ENCODE peak calls at places on chromosomes 13 and 19, in five cellular contexts. Z is CD4-positive, CD25-positive, alpha-beta regulatory T cell; F is CD8-positive, alpha-beta T cell; T is tibial artery; Q is cardiac muscle cell. D is an unnamed sample.

GRCh38 chr19:10083911-10084310 is 2.2 kb upstream of the SHFL start:
- DNase-seq in Z (no peak), F (no peak), T (no peak), Q (no peak), D (no peak)

GRCh38 chr19:31141301-31141700 is 207.9 kb downstream of the TSHZ3 start:
- DNase-seq in Z (no peak), F (no peak), T (no peak), Q (no peak), D (no peak)

GRCh38 chr19:10520652-10521318 is 3.5 kb upstream of the S1PR5 start:
- DNase-seq in Z (no peak), F (no peak), T (no peak), Q (no peak), D (no peak)

GRCh38 chr19:16263115-16263839 is 61.3 kb upstream of the KLF2 start:
- DNase-seq in Z (no peak), F (no peak), T (no peak), Q (no peak), D (no peak)

GRCh38 chr19:4130635-4131438 is 6.9 kb upstream of the MAP2K2 start:
- DNase-seq in Z (no peak), F (no peak), T (no peak), Q (peak; percentile 65), D (peak; percentile 99)

GRCh38 chr13:42892760-42893159 is 99.3 kb downstream of the EPSTI1 start:
- DNase-seq in Z (no peak), F (no peak), T (no peak), Q (peak; percentile 64), D (no peak)

GRCh38 chr13:70125693-70126092 is 17.4 kb upstream of the KLHL1 start:
- DNase-seq in Z (no peak), F (no peak), T (no peak), Q (no peak), D (no peak)

GRCh38 chr19:4597975-4598671 is 38.6 kb upstream of the SEMA6B start:
- DNase-seq in Z (peak; percentile 55), F (peak; percentile 60), T (no peak), Q (peak; percentile 53), D (peak; percentile 11)

GRCh38 chr13:99386911-99387788 is 80.0 kb upstream of the GPR183 start:
- DNase-seq in Z (peak; percentile 80), F (peak; percentile 87), T (no peak), Q (peak; percentile 25), D (peak; percentile 46)

GRCh38 chr13:78655007-78655406 is 3.9 kb downstream of the OBI1 start:
- DNase-seq in Z (no peak), F (no peak), T (no peak), Q (no peak), D (no peak)

GRCh38 chr13:27622102-27622820 is 569 bp downstream of the POLR1D start:
- DNase-seq in Z (no peak), F (no peak), T (no peak), Q (no peak), D (no peak)

GRCh38 chr13:101474419-101474957 is 22.0 kb downstream of the ITGBL1 start:
- DNase-seq in Z (no peak), F (no peak), T (peak; percentile 44), Q (peak; percentile 93), D (no peak)

GRCh38 chr19:37594064-37594981 is at the start of the genes ZNF540 and ZNF571:
- DNase-seq in Z (peak; percentile 96), F (peak; percentile 96), T (peak; percentile 94), Q (peak; percentile 97), D (peak; percentile 96)

GRCh38 chr19:39588066-39588465 is 14.3 kb upstream of the LGALS13 start:
- DNase-seq in Z (no peak), F (no peak), T (no peak), Q (no peak), D (no peak)

GRCh38 chr13:95256086-95256485 is 45.2 kb downstream of the ABCC4 start:
- DNase-seq in Z (no peak), F (no peak), T (no peak), Q (peak; percentile 84), D (no peak)

GRCh38 chr19:7507884-7508283 is 8.0 kb upstream of the ZNF358 start:
- DNase-seq in Z (no peak), F (no peak), T (peak; percentile 82), Q (peak; percentile 82), D (peak; percentile 77)

GRCh38 chr19:14843587-14843986 is 5.1 kb downstream of the OR7A10 start:
- DNase-seq in Z (no peak), F (no peak), T (no peak), Q (peak; percentile 14), D (no peak)

GRCh38 chr13:98890920-98891319 is 86.9 kb downstream of the DOCK9 start:
- DNase-seq in Z (no peak), F (no peak), T (no peak), Q (no peak), D (no peak)

GRCh38 chr19:17281391-17282304 is at the start of gene ANKLE1:
- DNase-seq in Z (peak; percentile 56), F (no peak), T (no peak), Q (peak; percentile 36), D (no peak)

GRCh38 chr13:23980160-23980551 is 82.9 kb upstream of the C1QTNF9B start:
- DNase-seq in Z (peak; percentile 76), F (peak; percentile 88), T (peak; percentile 78), Q (peak; percentile 95), D (peak; percentile 55)

GRCh38 chr19:46211201-46211881 is 18.2 kb upstream of the IGFL1 start:
- DNase-seq in Z (no peak), F (no peak), T (no peak), Q (peak; percentile 34), D (no peak)

GRCh38 chr19:10817291-10818038 is 18.5 kb downstream of the TMED1 start:
- DNase-seq in Z (no peak), F (no peak), T (peak; percentile 88), Q (peak; percentile 96), D (no peak)

GRCh38 chr13:34179481-34179880 is 361.5 kb downstream of the RFC3 start:
- DNase-seq in Z (no peak), F (no peak), T (no peak), Q (no peak), D (no peak)

GRCh38 chr13:19650742-19651141 is 17.3 kb downstream of the MPHOSPH8 start:
- DNase-seq in Z (no peak), F (no peak), T (no peak), Q (no peak), D (no peak)

GRCh38 chr13:39016789-39017188 is 21.1 kb downstream of the PROSER1 start:
- DNase-seq in Z (peak; percentile 57), F (no peak), T (no peak), Q (peak; percentile 51), D (peak; percentile 23)

GRCh38 chr19:10110076-10110971 is 1.2 kb upstream of the P2RY11 start:
- DNase-seq in Z (no peak), F (no peak), T (no peak), Q (no peak), D (no peak)

GRCh38 chr13:44142911-44143665 is 230.5 kb upstream of the SERP2 start:
- DNase-seq in Z (no peak), F (no peak), T (no peak), Q (peak; percentile 29), D (peak; percentile 64)

GRCh38 chr13:44142540-44142867 is 231.1 kb upstream of the SERP2 start:
- DNase-seq in Z (no peak), F (no peak), T (no peak), Q (no peak), D (no peak)

GRCh38 chr13:44141725-44142539 is 231.7 kb upstream of the SERP2 start:
- DNase-seq in Z (peak; percentile 90), F (peak; percentile 84), T (peak; percentile 95), Q (peak; percentile 98), D (peak; percentile 98)

GRCh38 chr13:44140146-44140545 is 233.5 kb upstream of the SERP2 start:
- DNase-seq in Z (no peak), F (no peak), T (no peak), Q (no peak), D (peak; percentile 66)

DNA sequence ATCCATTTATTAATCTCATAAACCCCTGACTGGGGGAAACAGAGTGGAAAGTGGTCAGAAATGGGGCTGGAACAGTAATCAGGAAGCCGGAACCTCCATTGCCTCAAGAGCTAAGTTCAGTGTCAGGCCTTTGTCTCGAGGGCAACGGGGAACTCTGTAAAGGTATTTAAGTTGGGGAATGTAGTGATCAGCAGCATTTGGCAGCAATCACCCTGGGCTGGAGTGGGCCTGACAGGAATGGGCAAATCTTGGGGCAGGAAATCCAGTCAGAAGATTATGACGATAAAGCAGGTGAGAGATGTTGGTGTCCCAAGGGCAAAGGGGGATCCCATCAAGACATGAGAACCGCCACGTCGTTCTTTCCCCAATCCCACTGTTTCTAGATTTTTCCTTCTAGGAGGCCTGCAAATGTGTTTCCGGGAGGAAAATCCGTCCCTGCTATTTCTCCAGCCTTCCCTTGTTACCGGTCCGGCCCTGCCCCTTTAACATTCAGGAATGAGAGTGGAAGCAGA is 232.4 kb upstream of the SERP2 start:
- DNase-seq in Z (no peak), F (no peak), T (no peak), Q (peak; percentile 36), D (peak; percentile 36)
- H3K36me3 ChIP-seq in Z (no peaks in the 10 kb centered on the region), F (no peaks in the 10 kb centered on the region), T (no peaks in the 10 kb centered on the region), Q (no peaks in the 10 kb centered on the region), D (no peaks in the 10 kb centered on the region)

GRCh38 chr13:49225358-49226042 is 5.4 kb downstream of the MLNR start:
- DNase-seq in Z (no peak), F (no peak), T (no peak), Q (peak; percentile 47), D (no peak)

GRCh38 chr13:49220856-49221614 is 897 bp downstream of the MLNR start:
- DNase-seq in Z (no peak), F (no peak), T (no peak), Q (no peak), D (no peak)

GRCh38 chr13:49226613-49227012 is 6.5 kb downstream of the MLNR start:
- DNase-seq in Z (no peak), F (no peak), T (no peak), Q (no peak), D (no peak)
- H3K27ac ChIP-seq in Z (no peak overlapping the region), F (no peak overlapping the region), T (no peak overlapping the region), Q (no peak overlapping the region), D (no peak overlapping the region)

DNA sequence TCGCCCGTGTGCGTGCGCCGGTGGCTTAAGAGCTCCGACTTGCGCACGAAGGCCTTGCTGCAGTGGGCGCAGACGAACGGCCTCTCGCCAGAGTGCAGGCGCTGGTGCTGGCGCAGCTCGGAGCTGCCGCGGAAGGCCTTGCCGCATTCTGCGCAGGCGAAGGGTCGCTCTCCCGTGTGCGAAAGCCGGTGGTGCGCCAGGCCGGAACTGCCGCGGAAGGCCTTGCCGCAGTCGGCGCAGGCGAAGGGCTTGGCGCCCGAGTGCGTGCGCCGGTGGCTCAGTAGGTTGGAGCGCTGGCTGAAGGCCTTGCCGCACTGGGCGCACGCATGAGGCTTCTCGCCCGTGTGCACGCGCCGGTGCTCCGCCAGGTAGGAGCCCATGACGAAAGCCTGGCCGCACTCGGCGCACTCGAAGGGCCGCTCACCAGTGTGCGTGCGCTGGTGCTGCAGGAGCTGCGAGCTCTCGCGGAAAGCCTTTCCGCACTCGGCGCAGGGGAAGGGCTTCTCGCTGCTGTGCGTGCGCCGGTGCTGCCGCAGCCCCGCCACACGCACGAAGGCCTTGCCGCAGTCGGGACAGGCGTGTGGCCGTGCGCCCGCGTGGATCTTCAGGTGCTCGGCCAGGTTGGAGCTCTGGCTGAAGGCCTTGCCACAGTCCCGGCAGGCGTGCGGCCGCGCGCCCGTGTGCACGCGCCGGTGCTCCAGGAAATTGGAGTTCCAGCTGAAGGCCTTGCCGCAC is 3.1 kb upstream of the A1BG start:
- DNase-seq in Z (peak; percentile 77), F (peak; percentile 69), T (no peak), Q (peak; percentile 65), D (no peak)
- H3K4me3 ChIP-seq in Z (no peak overlapping the region), F (peak overlapping the region; percentile 53), T (peak overlapping the region; percentile 32), Q (no peak overlapping the region), D (peak overlapping the region; percentile 28)

DNA sequence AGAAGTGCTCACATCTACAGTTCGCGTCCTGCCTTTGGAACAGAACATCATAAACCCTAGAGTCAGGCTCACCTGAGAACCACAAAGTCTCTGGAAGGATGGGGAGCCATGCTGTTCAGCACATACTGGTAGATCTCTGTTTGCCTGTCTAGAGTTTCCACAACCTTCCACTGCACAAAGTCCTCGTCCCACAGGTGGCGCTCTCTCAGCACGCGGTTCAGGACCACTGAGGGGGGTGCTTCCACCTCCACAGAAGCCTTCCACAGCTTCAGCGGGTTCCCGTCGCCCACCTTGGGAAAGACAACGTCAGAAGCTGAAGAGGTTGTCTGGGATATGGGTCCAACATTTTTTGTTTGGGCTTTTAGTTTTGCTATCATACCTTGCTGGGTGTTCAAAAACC is 93.6 kb downstream of the KL start:
- DNase-seq in Z (no peak), F (no peak), T (no peak), Q (no peak), D (no peak)
- H3K36me3 ChIP-seq in Z (no peaks in the 10 kb centered on the region), F (no peaks in the 10 kb centered on the region), T (peaks cover 32% of the 10 kb centered on the region), Q (peaks cover 38% of the 10 kb centered on the region), D (peaks cover 4% of the 10 kb centered on the region)